ENCODE peak calls at places on chromosomes 5 and 9, in five cellular contexts. T is H1, W is NT2/D1, G is GM12878, S is HepG2. H is an unnamed sample.

GRCh38 chr9:124412228-124412575 is 3.0 kb downstream of the PSMB7 start:
- DNase-seq in G (no peak), T (no peak), S (no peak), W (no peak), H (no peak)

GRCh38 chr5:9498541-9499497 is 47.1 kb downstream of the SEMA5A start:
- DNase-seq in S (peak), W (peak), T (no peak), G (no peak), H (peak)

GRCh38 chr9:133994359-133995011 is 2.4 kb upstream of the VAV2 start:
- DNase-seq in T (peak), G (no peak), S (peak), W (no peak), H (peak)

GRCh38 chr9:13569706-13570423 is 290.4 kb upstream of the MPDZ start:
- DNase-seq in W (no peak), T (no peak), S (no peak), G (no peak), H (no peak)

GRCh38 chr5:83172655-83173054 is 95.3 kb downstream of the XRCC4 start:
- DNase-seq in S (no peak), W (no peak), T (no peak), G (no peak), H (no peak)

GRCh38 chr5:72179816-72180440 is 72.7 kb downstream of the MAP1B start:
- DNase-seq in W (no peak), T (no peak), G (no peak), S (no peak), H (no peak)

GRCh38 chr9:1986341-1986740 is 28.8 kb upstream of the SMARCA2 start:
- DNase-seq in G (no peak), W (no peak), T (no peak), S (no peak), H (no peak)

GRCh38 chr9:122346478-122347347 is 24.1 kb upstream of the PTGS1 start:
- DNase-seq in T (no peak), W (no peak), G (no peak), S (peak), H (no peak)

GRCh38 chr9:90641868-90642558 is 611 bp downstream of the DIRAS2 start:
- DNase-seq in S (no peak), T (no peak), W (no peak), G (no peak), H (no peak)

GRCh38 chr5:181100121-181101015 is 30.6 kb downstream of the OR2V1 start:
- DNase-seq in G (no peak), S (no peak), T (no peak), W (no peak), H (no peak)

GRCh38 chr5:16784088-16784487 is 152.0 kb downstream of the MYO10 start:
- DNase-seq in G (no peak), S (no peak), W (no peak), T (no peak), H (no peak)

GRCh38 chr9:137685035-137685885 is 66.5 kb downstream of the EHMT1 start:
- DNase-seq in S (no peak), T (no peak), G (no peak), W (no peak), H (no peak)

GRCh38 chr9:127386249-127386648 is 10.7 kb upstream of the SLC2A8 start:
- DNase-seq in S (no peak), G (no peak), T (no peak), W (no peak), H (no peak)

GRCh38 chr5:84218546-84218945 is 166.1 kb downstream of the EDIL3 start:
- DNase-seq in S (no peak), T (no peak), W (no peak), G (no peak), H (no peak)

GRCh38 chr5:122493091-122493775 is 181.2 kb downstream of the SNCAIP start:
- DNase-seq in W (no peak), G (no peak), S (no peak), T (no peak), H (peak)

GRCh38 chr5:180600554-180601041 is 9.3 kb upstream of the SCGB3A1 start:
- DNase-seq in G (no peak), T (no peak), S (no peak), W (no peak), H (no peak)

GRCh38 chr9:84970432-84970831 is 300.9 kb downstream of the NTRK2 start:
- DNase-seq in S (no peak), G (no peak), W (no peak), T (no peak), H (no peak)

DNA sequence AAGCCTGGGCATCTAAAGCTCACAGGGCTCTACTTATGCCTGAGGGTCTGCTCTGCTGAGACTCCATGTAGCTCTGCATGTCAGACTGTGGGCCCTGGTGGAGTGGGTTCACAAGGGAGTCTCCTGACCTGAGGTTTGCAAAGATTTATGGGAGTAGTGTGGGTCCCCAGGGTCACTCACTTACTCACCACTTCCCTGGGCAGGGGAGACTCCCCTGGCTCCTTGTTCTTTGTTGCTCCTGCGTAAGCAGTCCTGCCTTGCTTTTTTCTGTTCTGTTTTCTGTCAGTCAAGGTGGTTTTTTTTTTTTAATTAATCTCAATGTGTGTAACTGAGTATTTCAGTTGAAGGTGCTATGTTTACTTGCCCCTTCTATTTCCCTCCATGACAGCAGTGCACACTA is 256.6 kb downstream of the TMEM38B start:
- DNase-seq in G (no peak), W (no peak), S (no peak), T (no peak), H (no peak)
- TF ChIP-seq SUZ12 in G (no peak), W (no peak), S (no peak), T (no peak), H (no peak)

DNA sequence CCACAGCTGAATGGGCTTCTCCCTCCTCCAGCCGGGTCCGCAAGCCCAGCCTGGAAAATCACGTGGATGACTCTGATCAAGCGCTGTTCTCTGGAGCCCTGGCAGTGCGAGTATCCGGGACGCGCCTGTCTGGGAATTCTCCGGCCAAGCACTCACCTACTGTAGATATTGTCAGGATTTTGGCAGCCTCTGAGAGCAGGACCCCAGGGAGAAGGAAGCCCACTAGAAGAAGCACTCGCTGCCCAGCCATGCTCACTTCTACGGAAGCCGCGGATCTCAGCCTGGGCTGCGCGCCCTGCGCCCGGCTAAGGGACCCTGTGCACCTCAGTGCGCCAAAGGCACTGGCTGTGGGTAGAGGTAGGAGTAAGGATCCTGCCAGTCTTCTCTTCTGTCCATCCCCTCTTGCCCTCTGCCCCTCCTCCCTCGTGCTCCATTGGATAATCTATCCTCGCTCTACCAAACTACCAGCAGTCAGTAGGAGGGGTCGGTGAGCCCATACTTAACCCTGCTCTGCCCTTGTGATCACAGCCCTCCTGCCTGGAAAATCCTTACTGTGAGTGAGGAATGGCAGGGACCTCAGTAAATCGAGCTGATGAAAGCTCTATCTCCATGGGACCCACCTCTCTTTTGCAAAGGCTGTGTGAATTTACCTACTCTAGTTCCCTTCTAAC is at the start of gene UGT3A2:
- DNase-seq in S (no peak), W (no peak), T (peak), G (no peak), H (peak)
- TF ChIP-seq SUZ12 in S (no peak), W (no peak), T (no peak), G (no peak), H (no peak)

GRCh38 chr5:135449608-135450007 is 2.5 kb upstream of the DCANP1 start:
- DNase-seq in W (no peak), S (no peak), G (no peak), T (no peak), H (no peak)
- TF ChIP-seq SUZ12 in W (no peak), S (no peak), G (no peak), T (no peak), H (no peak)

GRCh38 chr9:129143461-129143927 is 32.3 kb downstream of the PTPA start:
- DNase-seq in W (no peak), G (no peak), T (no peak), S (peak), H (no peak)
- TF ChIP-seq SUZ12 in W (no peak), G (no peak), T (no peak), S (no peak), H (no peak)

DNA sequence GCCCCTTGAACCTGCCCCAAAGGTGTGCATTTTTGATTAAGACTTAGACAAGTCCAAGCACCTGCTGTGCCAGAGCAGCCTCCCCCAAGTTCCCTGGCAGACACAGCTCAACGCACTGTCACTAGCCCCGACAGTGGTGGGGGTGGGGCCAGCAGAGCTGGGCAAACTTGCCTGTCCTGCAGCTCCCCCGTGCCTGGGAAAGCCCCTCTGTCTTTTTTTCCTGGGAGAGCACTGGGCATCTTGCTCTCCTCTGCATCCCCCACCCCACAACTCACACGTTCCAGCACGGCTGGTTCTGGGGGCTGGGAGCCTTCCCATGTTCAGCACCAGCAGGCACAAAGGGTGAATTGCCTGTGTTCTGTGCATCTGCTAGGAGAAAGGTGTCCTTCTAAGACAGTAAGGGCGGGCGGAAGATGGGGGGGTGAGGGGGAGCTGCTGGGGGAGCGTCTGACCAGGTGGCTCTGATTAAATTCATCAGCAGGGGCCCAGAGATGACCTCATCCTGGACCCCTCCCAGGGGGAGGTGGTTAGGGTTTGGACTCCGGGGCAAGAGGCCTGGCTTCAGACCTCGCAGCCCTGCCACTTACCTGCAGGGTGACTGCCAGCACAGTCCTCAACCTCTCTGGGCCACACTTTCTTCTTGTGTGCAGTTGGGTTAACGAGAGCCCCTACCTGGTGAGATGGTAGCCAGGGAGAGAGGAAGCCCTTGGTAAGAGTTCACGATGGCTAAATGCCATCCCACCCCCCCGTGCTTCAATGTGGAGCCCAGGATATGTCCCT is 23.6 kb downstream of the HMCN2 start:
- DNase-seq in T (no peak), W (no peak), G (no peak), S (no peak), H (no peak)
- TF ChIP-seq SUZ12 in T (no peak), W (no peak), G (no peak), S (no peak), H (no peak)

GRCh38 chr5:132758406-132758805 is 11.2 kb downstream of the CCNI2 start:
- DNase-seq in G (no peak), S (no peak), W (no peak), T (no peak), H (no peak)

GRCh38 chr5:132760601-132761317 is 13.5 kb downstream of the CCNI2 start:
- DNase-seq in W (no peak), G (no peak), S (no peak), T (no peak), H (no peak)

GRCh38 chr5:132761321-132762240 is 14.4 kb downstream of the CCNI2 start:
- DNase-seq in T (no peak), S (no peak), W (no peak), G (no peak), H (no peak)

GRCh38 chr5:132759114-132760042 is 12.2 kb downstream of the CCNI2 start:
- DNase-seq in G (no peak), T (no peak), W (no peak), S (no peak), H (no peak)

GRCh38 chr5:132760043-132760420 is 12.8 kb downstream of the CCNI2 start:
- DNase-seq in G (no peak), W (no peak), S (no peak), T (no peak), H (no peak)
- TF ChIP-seq SUZ12 in G (no peak), W (no peak), S (no peak), T (no peak), H (no peak)

GRCh38 chr5:307794-308579 is 13.5 kb upstream of the AHRR start:
- DNase-seq in S (no peak), T (no peak), G (no peak), W (no peak), H (no peak)

GRCh38 chr5:306011-306805 is 15.3 kb upstream of the AHRR start:
- DNase-seq in T (no peak), G (no peak), W (no peak), S (no peak), H (no peak)

GRCh38 chr5:308672-309271 is 12.7 kb upstream of the AHRR start:
- DNase-seq in G (no peak), T (no peak), W (no peak), S (no peak), H (no peak)

GRCh38 chr5:305459-305858 is 16.1 kb upstream of the AHRR start:
- DNase-seq in T (no peak), S (no peak), W (no peak), G (no peak), H (no peak)

DNA sequence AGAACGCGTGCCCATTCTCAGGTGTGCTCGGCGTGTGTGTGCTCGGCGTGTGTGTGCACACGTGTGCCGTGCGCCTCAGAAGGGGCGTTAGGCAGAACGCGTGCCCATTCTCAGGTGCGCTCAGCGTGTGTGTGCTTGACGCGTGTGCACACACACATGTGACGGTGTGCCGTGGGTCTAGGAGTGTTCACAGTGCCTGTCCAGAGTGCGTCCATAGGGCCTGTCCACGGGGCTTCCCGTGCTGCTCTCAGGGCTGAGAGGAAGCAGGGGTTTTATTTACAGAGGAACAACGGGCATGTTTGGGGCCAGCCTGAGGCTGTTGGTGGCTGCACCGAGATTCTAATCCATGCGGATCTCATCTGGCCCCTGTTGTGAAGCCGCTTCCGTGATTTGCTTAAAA is 14.2 kb upstream of the AHRR start:
- DNase-seq in G (no peak), T (no peak), S (no peak), W (no peak), H (no peak)
- TF ChIP-seq SUZ12 in G (no peak), T (no peak), S (no peak), W (no peak), H (no peak)

DNA sequence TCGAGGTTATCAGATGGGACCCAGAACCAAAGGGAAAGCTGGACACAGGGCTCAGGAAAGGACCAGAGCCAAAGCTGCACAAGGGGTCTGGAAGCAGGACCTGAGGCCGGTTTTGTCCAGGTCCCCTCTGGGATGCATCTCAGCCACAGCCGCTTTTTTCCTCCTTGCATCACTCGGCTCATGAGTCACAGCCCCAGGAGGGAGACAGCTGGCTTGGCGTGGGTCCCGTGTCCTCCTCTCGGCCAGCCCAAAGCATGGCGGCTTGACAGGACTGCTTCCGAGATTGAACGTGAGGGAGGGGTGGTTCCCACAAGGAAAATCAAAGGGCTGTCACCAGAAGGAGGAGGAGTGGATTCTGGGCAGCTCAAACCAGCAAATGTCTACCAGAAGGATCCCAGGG is 56.7 kb upstream of the CPLX2 start:
- DNase-seq in T (no peak), S (no peak), W (no peak), G (no peak), H (no peak)
- TF ChIP-seq SUZ12 in T (no peak), S (no peak), W (no peak), G (no peak), H (no peak)

DNA sequence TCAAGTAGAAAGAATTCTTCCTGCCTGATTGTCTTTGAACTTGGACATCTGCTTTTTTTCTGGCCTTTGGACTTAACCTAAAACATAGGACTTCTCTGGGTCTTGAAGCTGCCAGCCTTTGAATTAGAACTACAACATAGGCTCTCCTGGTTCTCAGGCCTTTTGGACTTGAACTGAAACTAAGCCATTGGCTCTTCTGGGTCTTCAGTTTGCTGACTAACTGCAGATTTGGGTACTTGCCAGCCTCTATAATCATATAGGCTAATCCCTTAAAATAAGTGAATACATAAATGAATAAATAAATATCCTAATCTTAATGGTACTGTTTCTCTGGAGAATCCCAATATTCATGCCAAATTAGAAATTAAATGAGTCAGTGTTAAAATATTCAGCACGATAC is 473.4 kb upstream of the PAPPA start:
- DNase-seq in W (no peak), G (no peak), T (no peak), S (no peak), H (no peak)
- TF ChIP-seq SUZ12 in W (no peak), G (no peak), T (no peak), S (no peak), H (no peak)